ENCODE peak calls at places on chromosomes 3 and 15, in nine cellular contexts. One of them, this sample, is unnamed.
A peak's percentile ranks its signal among the peaks of the same experiment; 100 is the strongest.

GRCh38 chr3:16803019-16803418 is 81.7 kb upstream of the PLCL2 start:
- ATAC-seq in PC-3: no peak
- ATAC-seq in left lung: no peak
- ATAC-seq in activated CD8-positive, alpha-beta T cell treated with anti-CD3 and anti-CD28 coated beads for 36 hours: no peak
- ATAC-seq in stimulated activated naive CD8-positive, alpha-beta T cell treated with anti-CD3 and anti-CD28 coated beads, Interleukin-15, amount 100 ng/mL, for 72 hours: no peak
- ATAC-seq in upper lobe of left lung: no peak
- ATAC-seq in effector memory CD8-positive, alpha-beta T cell: no peak
- ATAC-seq in K562: no peak
- ATAC-seq in omental fat pad: no peak
- ATAC-seq in this sample: no peak

GRCh38 chr15:68399096-68400065 is 32.6 kb downstream of the ITGA11 start:
- ATAC-seq in effector memory CD8-positive, alpha-beta T cell: no peak
- ATAC-seq in stimulated activated naive CD8-positive, alpha-beta T cell treated with anti-CD3 and anti-CD28 coated beads, Interleukin-15, amount 100 ng/mL, for 72 hours: peak; percentile 62
- ATAC-seq in K562: no peak
- ATAC-seq in PC-3: no peak
- ATAC-seq in omental fat pad: no peak
- ATAC-seq in upper lobe of left lung: no peak
- ATAC-seq in left lung: no peak
- ATAC-seq in activated CD8-positive, alpha-beta T cell treated with anti-CD3 and anti-CD28 coated beads for 36 hours: peak; percentile 37
- ATAC-seq in this sample: no peak

GRCh38 chr3:143192193-143192592 is 72.6 kb downstream of the CHST2 start:
- ATAC-seq in activated CD8-positive, alpha-beta T cell treated with anti-CD3 and anti-CD28 coated beads for 36 hours: peak; percentile 27
- ATAC-seq in K562: no peak
- ATAC-seq in effector memory CD8-positive, alpha-beta T cell: no peak
- ATAC-seq in stimulated activated naive CD8-positive, alpha-beta T cell treated with anti-CD3 and anti-CD28 coated beads, Interleukin-15, amount 100 ng/mL, for 72 hours: peak; percentile 33
- ATAC-seq in left lung: peak; percentile 54
- ATAC-seq in PC-3: no peak
- ATAC-seq in omental fat pad: no peak
- ATAC-seq in upper lobe of left lung: no peak
- ATAC-seq in this sample: no peak

GRCh38 chr3:113754486-113755159 is 7.8 kb downstream of the ATP6V1A start:
- ATAC-seq in effector memory CD8-positive, alpha-beta T cell: no peak
- ATAC-seq in left lung: peak; percentile 15
- ATAC-seq in omental fat pad: no peak
- ATAC-seq in stimulated activated naive CD8-positive, alpha-beta T cell treated with anti-CD3 and anti-CD28 coated beads, Interleukin-15, amount 100 ng/mL, for 72 hours: no peak
- ATAC-seq in upper lobe of left lung: no peak
- ATAC-seq in activated CD8-positive, alpha-beta T cell treated with anti-CD3 and anti-CD28 coated beads for 36 hours: no peak
- ATAC-seq in PC-3: no peak
- ATAC-seq in K562: no peak
- ATAC-seq in this sample: no peak

GRCh38 chr3:82628385-82629014 is 867.1 kb upstream of the GBE1 start:
- ATAC-seq in left lung: no peak
- ATAC-seq in upper lobe of left lung: no peak
- ATAC-seq in K562: no peak
- ATAC-seq in effector memory CD8-positive, alpha-beta T cell: no peak
- ATAC-seq in PC-3: no peak
- ATAC-seq in activated CD8-positive, alpha-beta T cell treated with anti-CD3 and anti-CD28 coated beads for 36 hours: no peak
- ATAC-seq in omental fat pad: no peak
- ATAC-seq in stimulated activated naive CD8-positive, alpha-beta T cell treated with anti-CD3 and anti-CD28 coated beads, Interleukin-15, amount 100 ng/mL, for 72 hours: no peak
- ATAC-seq in this sample: no peak

GRCh38 chr3:70277304-70277703 is 35.1 kb downstream of the MDFIC2 start:
- ATAC-seq in K562: no peak
- ATAC-seq in activated CD8-positive, alpha-beta T cell treated with anti-CD3 and anti-CD28 coated beads for 36 hours: no peak
- ATAC-seq in effector memory CD8-positive, alpha-beta T cell: no peak
- ATAC-seq in left lung: no peak
- ATAC-seq in stimulated activated naive CD8-positive, alpha-beta T cell treated with anti-CD3 and anti-CD28 coated beads, Interleukin-15, amount 100 ng/mL, for 72 hours: no peak
- ATAC-seq in upper lobe of left lung: no peak
- ATAC-seq in PC-3: peak; percentile 25
- ATAC-seq in omental fat pad: no peak
- ATAC-seq in this sample: no peak

GRCh38 chr15:63370764-63371163 is 10.9 kb downstream of the CA12 start:
- ATAC-seq in K562: no peak
- ATAC-seq in left lung: peak; percentile 66
- ATAC-seq in upper lobe of left lung: peak; percentile 52
- ATAC-seq in activated CD8-positive, alpha-beta T cell treated with anti-CD3 and anti-CD28 coated beads for 36 hours: no peak
- ATAC-seq in stimulated activated naive CD8-positive, alpha-beta T cell treated with anti-CD3 and anti-CD28 coated beads, Interleukin-15, amount 100 ng/mL, for 72 hours: no peak
- ATAC-seq in effector memory CD8-positive, alpha-beta T cell: no peak
- ATAC-seq in PC-3: no peak
- ATAC-seq in omental fat pad: no peak
- ATAC-seq in this sample: no peak

GRCh38 chr15:70401709-70402108 is 304.0 kb upstream of the TLE3 start:
- ATAC-seq in upper lobe of left lung: no peak
- ATAC-seq in activated CD8-positive, alpha-beta T cell treated with anti-CD3 and anti-CD28 coated beads for 36 hours: no peak
- ATAC-seq in K562: no peak
- ATAC-seq in omental fat pad: no peak
- ATAC-seq in stimulated activated naive CD8-positive, alpha-beta T cell treated with anti-CD3 and anti-CD28 coated beads, Interleukin-15, amount 100 ng/mL, for 72 hours: no peak
- ATAC-seq in effector memory CD8-positive, alpha-beta T cell: no peak
- ATAC-seq in PC-3: no peak
- ATAC-seq in left lung: no peak
- ATAC-seq in this sample: peak; percentile 68

GRCh38 chr3:112793311-112794081 is 53.2 kb downstream of the CD200R1L start:
- ATAC-seq in omental fat pad: no peak
- ATAC-seq in stimulated activated naive CD8-positive, alpha-beta T cell treated with anti-CD3 and anti-CD28 coated beads, Interleukin-15, amount 100 ng/mL, for 72 hours: no peak
- ATAC-seq in activated CD8-positive, alpha-beta T cell treated with anti-CD3 and anti-CD28 coated beads for 36 hours: no peak
- ATAC-seq in left lung: no peak
- ATAC-seq in K562: no peak
- ATAC-seq in effector memory CD8-positive, alpha-beta T cell: no peak
- ATAC-seq in upper lobe of left lung: no peak
- ATAC-seq in PC-3: peak; percentile 82
- ATAC-seq in this sample: no peak

GRCh38 chr3:127070776-127071175 is 87.9 kb downstream of the PLXNA1 start:
- ATAC-seq in upper lobe of left lung: no peak
- ATAC-seq in PC-3: no peak
- ATAC-seq in omental fat pad: no peak
- ATAC-seq in stimulated activated naive CD8-positive, alpha-beta T cell treated with anti-CD3 and anti-CD28 coated beads, Interleukin-15, amount 100 ng/mL, for 72 hours: no peak
- ATAC-seq in effector memory CD8-positive, alpha-beta T cell: no peak
- ATAC-seq in K562: no peak
- ATAC-seq in left lung: no peak
- ATAC-seq in activated CD8-positive, alpha-beta T cell treated with anti-CD3 and anti-CD28 coated beads for 36 hours: no peak
- ATAC-seq in this sample: no peak

GRCh38 chr3:152069871-152070270 is 196.4 kb downstream of the SUCNR1 start:
- ATAC-seq in omental fat pad: no peak
- ATAC-seq in upper lobe of left lung: no peak
- ATAC-seq in left lung: peak; percentile 76
- ATAC-seq in K562: no peak
- ATAC-seq in activated CD8-positive, alpha-beta T cell treated with anti-CD3 and anti-CD28 coated beads for 36 hours: peak; percentile 68
- ATAC-seq in effector memory CD8-positive, alpha-beta T cell: no peak
- ATAC-seq in PC-3: peak; percentile 92
- ATAC-seq in stimulated activated naive CD8-positive, alpha-beta T cell treated with anti-CD3 and anti-CD28 coated beads, Interleukin-15, amount 100 ng/mL, for 72 hours: peak; percentile 67
- ATAC-seq in this sample: no peak

GRCh38 chr15:56058986-56059385 is 65.6 kb upstream of the NEDD4 start:
- ATAC-seq in effector memory CD8-positive, alpha-beta T cell: no peak
- ATAC-seq in stimulated activated naive CD8-positive, alpha-beta T cell treated with anti-CD3 and anti-CD28 coated beads, Interleukin-15, amount 100 ng/mL, for 72 hours: no peak
- ATAC-seq in K562: no peak
- ATAC-seq in PC-3: no peak
- ATAC-seq in left lung: no peak
- ATAC-seq in activated CD8-positive, alpha-beta T cell treated with anti-CD3 and anti-CD28 coated beads for 36 hours: no peak
- ATAC-seq in omental fat pad: no peak
- ATAC-seq in upper lobe of left lung: no peak
- ATAC-seq in this sample: no peak

GRCh38 chr3:71208273-71209095 is 375.0 kb downstream of the FOXP1 start:
- ATAC-seq in K562: peak; percentile 79
- ATAC-seq in left lung: peak; percentile 68
- ATAC-seq in activated CD8-positive, alpha-beta T cell treated with anti-CD3 and anti-CD28 coated beads for 36 hours: no peak
- ATAC-seq in omental fat pad: no peak
- ATAC-seq in PC-3: peak; percentile 79
- ATAC-seq in effector memory CD8-positive, alpha-beta T cell: no peak
- ATAC-seq in upper lobe of left lung: no peak
- ATAC-seq in stimulated activated naive CD8-positive, alpha-beta T cell treated with anti-CD3 and anti-CD28 coated beads, Interleukin-15, amount 100 ng/mL, for 72 hours: no peak
- ATAC-seq in this sample: no peak

GRCh38 chr3:61830111-61830400 is 268.7 kb downstream of the PTPRG start:
- ATAC-seq in effector memory CD8-positive, alpha-beta T cell: no peak
- ATAC-seq in activated CD8-positive, alpha-beta T cell treated with anti-CD3 and anti-CD28 coated beads for 36 hours: no peak
- ATAC-seq in left lung: no peak
- ATAC-seq in K562: no peak
- ATAC-seq in PC-3: no peak
- ATAC-seq in omental fat pad: no peak
- ATAC-seq in upper lobe of left lung: no peak
- ATAC-seq in stimulated activated naive CD8-positive, alpha-beta T cell treated with anti-CD3 and anti-CD28 coated beads, Interleukin-15, amount 100 ng/mL, for 72 hours: no peak
- ATAC-seq in this sample: peak; percentile 17

GRCh38 chr3:110815008-110815583 is 256.5 kb upstream of the NECTIN3 start:
- ATAC-seq in effector memory CD8-positive, alpha-beta T cell: no peak
- ATAC-seq in K562: no peak
- ATAC-seq in omental fat pad: no peak
- ATAC-seq in upper lobe of left lung: no peak
- ATAC-seq in PC-3: peak; percentile 38
- ATAC-seq in activated CD8-positive, alpha-beta T cell treated with anti-CD3 and anti-CD28 coated beads for 36 hours: no peak
- ATAC-seq in left lung: no peak
- ATAC-seq in stimulated activated naive CD8-positive, alpha-beta T cell treated with anti-CD3 and anti-CD28 coated beads, Interleukin-15, amount 100 ng/mL, for 72 hours: no peak
- ATAC-seq in this sample: no peak

GRCh38 chr3:98829246-98829832 is 66.2 kb downstream of the ST3GAL6 start:
- ATAC-seq in PC-3: peak; percentile 9
- ATAC-seq in left lung: no peak
- ATAC-seq in activated CD8-positive, alpha-beta T cell treated with anti-CD3 and anti-CD28 coated beads for 36 hours: no peak
- ATAC-seq in K562: no peak
- ATAC-seq in effector memory CD8-positive, alpha-beta T cell: no peak
- ATAC-seq in stimulated activated naive CD8-positive, alpha-beta T cell treated with anti-CD3 and anti-CD28 coated beads, Interleukin-15, amount 100 ng/mL, for 72 hours: no peak
- ATAC-seq in upper lobe of left lung: no peak
- ATAC-seq in omental fat pad: no peak
- ATAC-seq in this sample: no peak

GRCh38 chr15:90190606-90191343 is 10.4 kb upstream of the SEMA4B start:
- ATAC-seq in activated CD8-positive, alpha-beta T cell treated with anti-CD3 and anti-CD28 coated beads for 36 hours: no peak
- ATAC-seq in upper lobe of left lung: peak; percentile 50
- ATAC-seq in left lung: peak; percentile 16
- ATAC-seq in effector memory CD8-positive, alpha-beta T cell: peak; percentile 43
- ATAC-seq in PC-3: no peak
- ATAC-seq in stimulated activated naive CD8-positive, alpha-beta T cell treated with anti-CD3 and anti-CD28 coated beads, Interleukin-15, amount 100 ng/mL, for 72 hours: no peak
- ATAC-seq in K562: peak; percentile 73
- ATAC-seq in omental fat pad: no peak
- ATAC-seq in this sample: no peak

GRCh38 chr3:95810468-95810867 is 1003.9 kb upstream of the EPHA6 start:
- ATAC-seq in effector memory CD8-positive, alpha-beta T cell: no peak
- ATAC-seq in left lung: no peak
- ATAC-seq in activated CD8-positive, alpha-beta T cell treated with anti-CD3 and anti-CD28 coated beads for 36 hours: no peak
- ATAC-seq in upper lobe of left lung: no peak
- ATAC-seq in omental fat pad: no peak
- ATAC-seq in PC-3: no peak
- ATAC-seq in stimulated activated naive CD8-positive, alpha-beta T cell treated with anti-CD3 and anti-CD28 coated beads, Interleukin-15, amount 100 ng/mL, for 72 hours: no peak
- ATAC-seq in K562: no peak
- ATAC-seq in this sample: no peak

GRCh38 chr3:107990926-107991325 is 99.9 kb downstream of the CD47 start:
- ATAC-seq in K562: no peak
- ATAC-seq in PC-3: no peak
- ATAC-seq in left lung: no peak
- ATAC-seq in effector memory CD8-positive, alpha-beta T cell: no peak
- ATAC-seq in omental fat pad: no peak
- ATAC-seq in activated CD8-positive, alpha-beta T cell treated with anti-CD3 and anti-CD28 coated beads for 36 hours: no peak
- ATAC-seq in stimulated activated naive CD8-positive, alpha-beta T cell treated with anti-CD3 and anti-CD28 coated beads, Interleukin-15, amount 100 ng/mL, for 72 hours: no peak
- ATAC-seq in upper lobe of left lung: no peak
- ATAC-seq in this sample: no peak

GRCh38 chr15:37289109-37289765 is 188.9 kb upstream of the MEIS2 start:
- ATAC-seq in stimulated activated naive CD8-positive, alpha-beta T cell treated with anti-CD3 and anti-CD28 coated beads, Interleukin-15, amount 100 ng/mL, for 72 hours: no peak
- ATAC-seq in effector memory CD8-positive, alpha-beta T cell: no peak
- ATAC-seq in upper lobe of left lung: no peak
- ATAC-seq in activated CD8-positive, alpha-beta T cell treated with anti-CD3 and anti-CD28 coated beads for 36 hours: no peak
- ATAC-seq in PC-3: peak; percentile 81
- ATAC-seq in K562: no peak
- ATAC-seq in left lung: no peak
- ATAC-seq in omental fat pad: no peak
- ATAC-seq in this sample: no peak

GRCh38 chr3:53795176-53795575 is 51.0 kb downstream of the CHDH start:
- ATAC-seq in upper lobe of left lung: no peak
- ATAC-seq in stimulated activated naive CD8-positive, alpha-beta T cell treated with anti-CD3 and anti-CD28 coated beads, Interleukin-15, amount 100 ng/mL, for 72 hours: no peak
- ATAC-seq in activated CD8-positive, alpha-beta T cell treated with anti-CD3 and anti-CD28 coated beads for 36 hours: no peak
- ATAC-seq in PC-3: peak; percentile 76
- ATAC-seq in K562: no peak
- ATAC-seq in omental fat pad: no peak
- ATAC-seq in left lung: no peak
- ATAC-seq in effector memory CD8-positive, alpha-beta T cell: no peak
- ATAC-seq in this sample: no peak

GRCh38 chr3:5022187-5022965 is 43.1 kb downstream of the BHLHE40 start:
- ATAC-seq in activated CD8-positive, alpha-beta T cell treated with anti-CD3 and anti-CD28 coated beads for 36 hours: peak; percentile 71
- ATAC-seq in effector memory CD8-positive, alpha-beta T cell: no peak
- ATAC-seq in K562: no peak
- ATAC-seq in omental fat pad: no peak
- ATAC-seq in stimulated activated naive CD8-positive, alpha-beta T cell treated with anti-CD3 and anti-CD28 coated beads, Interleukin-15, amount 100 ng/mL, for 72 hours: peak; percentile 81
- ATAC-seq in upper lobe of left lung: no peak
- ATAC-seq in left lung: no peak
- ATAC-seq in PC-3: peak; percentile 12
- ATAC-seq in this sample: no peak

GRCh38 chr3:45940004-45940780 is 3.1 kb upstream of the CXCR6 start:
- ATAC-seq in omental fat pad: no peak
- ATAC-seq in upper lobe of left lung: no peak
- ATAC-seq in effector memory CD8-positive, alpha-beta T cell: no peak
- ATAC-seq in PC-3: no peak
- ATAC-seq in K562: peak; percentile 27
- ATAC-seq in activated CD8-positive, alpha-beta T cell treated with anti-CD3 and anti-CD28 coated beads for 36 hours: no peak
- ATAC-seq in stimulated activated naive CD8-positive, alpha-beta T cell treated with anti-CD3 and anti-CD28 coated beads, Interleukin-15, amount 100 ng/mL, for 72 hours: no peak
- ATAC-seq in left lung: peak; percentile 4
- ATAC-seq in this sample: no peak